ENCODE peak calls at places on chromosomes 4 and X, in seven cellular contexts. One of them, this sample, is unnamed.

GRCh38 chr4:110193822-110194761 is 4.3 kb downstream of the ELOVL6 start:
- DNase-seq in aorta: no peak
- DNase-seq in ecto neural progenitor cell: peak
- DNase-seq in T-cell: peak
- DNase-seq in adipocyte: peak
- DNase-seq in left kidney: peak
- DNase-seq in neural crest cell: peak
- DNase-seq in this sample: peak

GRCh38 chrX:44580466-44580865 is 37.8 kb upstream of the FUNDC1 start:
- DNase-seq in aorta: no peak
- DNase-seq in ecto neural progenitor cell: no peak
- DNase-seq in T-cell: no peak
- DNase-seq in adipocyte: peak
- DNase-seq in left kidney: no peak
- DNase-seq in neural crest cell: no peak
- DNase-seq in this sample: no peak

GRCh38 chr4:17324431-17324830 is 187.5 kb downstream of the QDPR start:
- DNase-seq in aorta: no peak
- DNase-seq in ecto neural progenitor cell: no peak
- DNase-seq in T-cell: no peak
- DNase-seq in adipocyte: peak
- DNase-seq in left kidney: peak
- DNase-seq in neural crest cell: peak
- DNase-seq in this sample: no peak

GRCh38 chrX:13469963-13470679 is 99.3 kb upstream of the EGFL6 start:
- DNase-seq in aorta: no peak
- DNase-seq in ecto neural progenitor cell: no peak
- DNase-seq in T-cell: no peak
- DNase-seq in adipocyte: no peak
- DNase-seq in left kidney: no peak
- DNase-seq in neural crest cell: no peak
- DNase-seq in this sample: no peak

GRCh38 chr4:94472056-94472826 is 20.5 kb downstream of the PDLIM5 start:
- DNase-seq in aorta: no peak
- DNase-seq in ecto neural progenitor cell: no peak
- DNase-seq in T-cell: no peak
- DNase-seq in adipocyte: peak
- DNase-seq in left kidney: no peak
- DNase-seq in neural crest cell: no peak
- DNase-seq in this sample: no peak

GRCh38 chr4:5912614-5913019 is 19.7 kb upstream of the CRMP1 start:
- DNase-seq in aorta: peak
- DNase-seq in ecto neural progenitor cell: no peak
- DNase-seq in T-cell: no peak
- DNase-seq in adipocyte: no peak
- DNase-seq in left kidney: no peak
- DNase-seq in neural crest cell: no peak
- DNase-seq in this sample: no peak

GRCh38 chrX:2609431-2610238 is 81.5 kb upstream of the CD99 start:
- DNase-seq in aorta: no peak
- DNase-seq in ecto neural progenitor cell: no peak
- DNase-seq in T-cell: no peak
- DNase-seq in adipocyte: no peak
- DNase-seq in left kidney: peak
- DNase-seq in neural crest cell: peak
- DNase-seq in this sample: no peak

GRCh38 chr4:159341486-159341885 is 238.6 kb downstream of the RAPGEF2 start:
- DNase-seq in aorta: no peak
- DNase-seq in ecto neural progenitor cell: no peak
- DNase-seq in T-cell: no peak
- DNase-seq in adipocyte: peak
- DNase-seq in left kidney: no peak
- DNase-seq in neural crest cell: no peak
- DNase-seq in this sample: no peak